ENCODE peak calls at places on chromosomes 11 and 22, in ten cellular contexts. One of them, this sample, is unnamed.

GRCh38 chr11:103051986-103052385 is 40.0 kb downstream of the DCUN1D5 start:
- DNase-seq in NAMALWA: no peak
- DNase-seq in posterior vena cava: no peak
- DNase-seq in hypothalamus: no peak
- DNase-seq in WERI-Rb-1: no peak
- DNase-seq in activated T-helper 1 cell treated with anti-CD3 and anti-CD28 coated beads, Interleukin-12 subunit alpha, Interleukin-12 subunit beta, Interleukin-2, Interleukin-4 antibody, amounts not matched to agents 30 ng/mL and 10 ng/mL and 1 ng/mL, durations not matched to agents 14 hours and 24 hours and 36 hours: no peak
- DNase-seq in neuronal stem cell: no peak
- DNase-seq in ovary: no peak
- DNase-seq in AG09319: no peak
- DNase-seq in fibroblast of lung: peak
- DNase-seq in this sample: no peak

GRCh38 chr22:38129021-38129420 is 18.5 kb upstream of the BAIAP2L2 start:
- DNase-seq in NAMALWA: no peak
- DNase-seq in posterior vena cava: no peak
- DNase-seq in hypothalamus: no peak
- DNase-seq in WERI-Rb-1: no peak
- DNase-seq in activated T-helper 1 cell treated with anti-CD3 and anti-CD28 coated beads, Interleukin-12 subunit alpha, Interleukin-12 subunit beta, Interleukin-2, Interleukin-4 antibody, amounts not matched to agents 30 ng/mL and 10 ng/mL and 1 ng/mL, durations not matched to agents 14 hours and 24 hours and 36 hours: no peak
- DNase-seq in neuronal stem cell: no peak
- DNase-seq in ovary: no peak
- DNase-seq in AG09319: no peak
- DNase-seq in fibroblast of lung: no peak
- DNase-seq in this sample: no peak

GRCh38 chr11:80362578-80362977 is 921.7 kb upstream of the TENM4 start:
- DNase-seq in NAMALWA: no peak
- DNase-seq in posterior vena cava: no peak
- DNase-seq in hypothalamus: no peak
- DNase-seq in WERI-Rb-1: no peak
- DNase-seq in activated T-helper 1 cell treated with anti-CD3 and anti-CD28 coated beads, Interleukin-12 subunit alpha, Interleukin-12 subunit beta, Interleukin-2, Interleukin-4 antibody, amounts not matched to agents 30 ng/mL and 10 ng/mL and 1 ng/mL, durations not matched to agents 14 hours and 24 hours and 36 hours: no peak
- DNase-seq in neuronal stem cell: no peak
- DNase-seq in ovary: no peak
- DNase-seq in AG09319: no peak
- DNase-seq in fibroblast of lung: no peak
- DNase-seq in this sample: no peak

GRCh38 chr11:61834278-61835004 is 6.3 kb downstream of the FADS2 start:
- DNase-seq in NAMALWA: peak
- DNase-seq in posterior vena cava: peak
- DNase-seq in hypothalamus: no peak
- DNase-seq in WERI-Rb-1: no peak
- DNase-seq in activated T-helper 1 cell treated with anti-CD3 and anti-CD28 coated beads, Interleukin-12 subunit alpha, Interleukin-12 subunit beta, Interleukin-2, Interleukin-4 antibody, amounts not matched to agents 30 ng/mL and 10 ng/mL and 1 ng/mL, durations not matched to agents 14 hours and 24 hours and 36 hours: peak
- DNase-seq in neuronal stem cell: no peak
- DNase-seq in ovary: peak
- DNase-seq in AG09319: no peak
- DNase-seq in fibroblast of lung: peak
- DNase-seq in this sample: no peak

GRCh38 chr11:111694851-111695250 is 71.3 kb downstream of the PPP2R1B start:
- DNase-seq in NAMALWA: no peak
- DNase-seq in posterior vena cava: no peak
- DNase-seq in hypothalamus: no peak
- DNase-seq in WERI-Rb-1: no peak
- DNase-seq in activated T-helper 1 cell treated with anti-CD3 and anti-CD28 coated beads, Interleukin-12 subunit alpha, Interleukin-12 subunit beta, Interleukin-2, Interleukin-4 antibody, amounts not matched to agents 30 ng/mL and 10 ng/mL and 1 ng/mL, durations not matched to agents 14 hours and 24 hours and 36 hours: no peak
- DNase-seq in neuronal stem cell: no peak
- DNase-seq in ovary: no peak
- DNase-seq in AG09319: peak
- DNase-seq in fibroblast of lung: peak
- DNase-seq in this sample: no peak

GRCh38 chr11:129828301-129828836 is 12.7 kb downstream of the TMEM45B start:
- DNase-seq in NAMALWA: no peak
- DNase-seq in posterior vena cava: no peak
- DNase-seq in hypothalamus: no peak
- DNase-seq in WERI-Rb-1: no peak
- DNase-seq in activated T-helper 1 cell treated with anti-CD3 and anti-CD28 coated beads, Interleukin-12 subunit alpha, Interleukin-12 subunit beta, Interleukin-2, Interleukin-4 antibody, amounts not matched to agents 30 ng/mL and 10 ng/mL and 1 ng/mL, durations not matched to agents 14 hours and 24 hours and 36 hours: no peak
- DNase-seq in neuronal stem cell: no peak
- DNase-seq in ovary: no peak
- DNase-seq in AG09319: no peak
- DNase-seq in fibroblast of lung: no peak
- DNase-seq in this sample: no peak

GRCh38 chr11:68524681-68525080 is 64.1 kb downstream of the PPP6R3 start:
- DNase-seq in NAMALWA: no peak
- DNase-seq in posterior vena cava: no peak
- DNase-seq in hypothalamus: no peak
- DNase-seq in WERI-Rb-1: no peak
- DNase-seq in activated T-helper 1 cell treated with anti-CD3 and anti-CD28 coated beads, Interleukin-12 subunit alpha, Interleukin-12 subunit beta, Interleukin-2, Interleukin-4 antibody, amounts not matched to agents 30 ng/mL and 10 ng/mL and 1 ng/mL, durations not matched to agents 14 hours and 24 hours and 36 hours: no peak
- DNase-seq in neuronal stem cell: no peak
- DNase-seq in ovary: no peak
- DNase-seq in AG09319: no peak
- DNase-seq in fibroblast of lung: no peak
- DNase-seq in this sample: no peak

GRCh38 chr11:15539645-15540044 is 424.9 kb downstream of the INSC start:
- DNase-seq in NAMALWA: no peak
- DNase-seq in posterior vena cava: no peak
- DNase-seq in hypothalamus: no peak
- DNase-seq in WERI-Rb-1: no peak
- DNase-seq in activated T-helper 1 cell treated with anti-CD3 and anti-CD28 coated beads, Interleukin-12 subunit alpha, Interleukin-12 subunit beta, Interleukin-2, Interleukin-4 antibody, amounts not matched to agents 30 ng/mL and 10 ng/mL and 1 ng/mL, durations not matched to agents 14 hours and 24 hours and 36 hours: no peak
- DNase-seq in neuronal stem cell: no peak
- DNase-seq in ovary: no peak
- DNase-seq in AG09319: no peak
- DNase-seq in fibroblast of lung: no peak
- DNase-seq in this sample: no peak

GRCh38 chr11:12177739-12178338 is 67.4 kb downstream of the MICAL2 start:
- DNase-seq in NAMALWA: no peak
- DNase-seq in posterior vena cava: no peak
- DNase-seq in hypothalamus: no peak
- DNase-seq in WERI-Rb-1: no peak
- DNase-seq in activated T-helper 1 cell treated with anti-CD3 and anti-CD28 coated beads, Interleukin-12 subunit alpha, Interleukin-12 subunit beta, Interleukin-2, Interleukin-4 antibody, amounts not matched to agents 30 ng/mL and 10 ng/mL and 1 ng/mL, durations not matched to agents 14 hours and 24 hours and 36 hours: no peak
- DNase-seq in neuronal stem cell: no peak
- DNase-seq in ovary: no peak
- DNase-seq in AG09319: no peak
- DNase-seq in fibroblast of lung: peak
- DNase-seq in this sample: peak

GRCh38 chr11:108224908-108225786 is 2.3 kb downstream of the ATM start:
- DNase-seq in NAMALWA: peak
- DNase-seq in posterior vena cava: no peak
- DNase-seq in hypothalamus: no peak
- DNase-seq in WERI-Rb-1: no peak
- DNase-seq in activated T-helper 1 cell treated with anti-CD3 and anti-CD28 coated beads, Interleukin-12 subunit alpha, Interleukin-12 subunit beta, Interleukin-2, Interleukin-4 antibody, amounts not matched to agents 30 ng/mL and 10 ng/mL and 1 ng/mL, durations not matched to agents 14 hours and 24 hours and 36 hours: no peak
- DNase-seq in neuronal stem cell: no peak
- DNase-seq in ovary: no peak
- DNase-seq in AG09319: no peak
- DNase-seq in fibroblast of lung: no peak
- DNase-seq in this sample: no peak

GRCh38 chr11:20162340-20162739 is 2.1 kb upstream of the DBX1 start:
- DNase-seq in NAMALWA: no peak
- DNase-seq in posterior vena cava: no peak
- DNase-seq in hypothalamus: no peak
- DNase-seq in WERI-Rb-1: no peak
- DNase-seq in activated T-helper 1 cell treated with anti-CD3 and anti-CD28 coated beads, Interleukin-12 subunit alpha, Interleukin-12 subunit beta, Interleukin-2, Interleukin-4 antibody, amounts not matched to agents 30 ng/mL and 10 ng/mL and 1 ng/mL, durations not matched to agents 14 hours and 24 hours and 36 hours: no peak
- DNase-seq in neuronal stem cell: no peak
- DNase-seq in ovary: no peak
- DNase-seq in AG09319: no peak
- DNase-seq in fibroblast of lung: no peak
- DNase-seq in this sample: no peak

GRCh38 chr22:47933226-47933625 is 1170.8 kb downstream of the TBC1D22A start:
- DNase-seq in NAMALWA: no peak
- DNase-seq in posterior vena cava: no peak
- DNase-seq in hypothalamus: no peak
- DNase-seq in WERI-Rb-1: no peak
- DNase-seq in activated T-helper 1 cell treated with anti-CD3 and anti-CD28 coated beads, Interleukin-12 subunit alpha, Interleukin-12 subunit beta, Interleukin-2, Interleukin-4 antibody, amounts not matched to agents 30 ng/mL and 10 ng/mL and 1 ng/mL, durations not matched to agents 14 hours and 24 hours and 36 hours: no peak
- DNase-seq in neuronal stem cell: no peak
- DNase-seq in ovary: no peak
- DNase-seq in AG09319: no peak
- DNase-seq in fibroblast of lung: no peak
- DNase-seq in this sample: no peak